ENCODE peak calls at places on chromosomes 2 and 18, in five cellular contexts. D is CD8-positive, alpha-beta memory T cell; E is A549; O is aorta; N is vagina. Y is an unnamed sample.

GRCh38 chr2:199979841-199980628 is 24.7 kb downstream of the MAIP1 start:
- DNase-seq in D (peak; percentile 64), E (peak; percentile 41), O (peak; percentile 87), N (no peak), Y (peak; percentile 65)

GRCh38 chr2:85838641-85839040 is 50.1 kb downstream of the ST3GAL5 start:
- DNase-seq in D (no peak), E (no peak), O (no peak), N (no peak), Y (no peak)

GRCh38 chr2:157971702-157972101 is 95.6 kb upstream of the ACVR1 start:
- DNase-seq in D (no peak), E (no peak), O (no peak), N (no peak), Y (no peak)

GRCh38 chr2:25570161-25570840 is 103.1 kb downstream of the DTNB start:
- DNase-seq in D (no peak), E (no peak), O (no peak), N (no peak), Y (no peak)

GRCh38 chr18:72692086-72692485 is 147.9 kb upstream of the CBLN2 start:
- DNase-seq in D (no peak), E (no peak), O (no peak), N (no peak), Y (no peak)

GRCh38 chr2:66170681-66171234 is 264.2 kb upstream of the MEIS1 start:
- DNase-seq in D (no peak), E (no peak), O (no peak), N (no peak), Y (no peak)

GRCh38 chr18:7857562-7857961 is 290.4 kb downstream of the PTPRM start:
- DNase-seq in D (no peak), E (no peak), O (no peak), N (no peak), Y (no peak)

GRCh38 chr2:57407742-57408343 is 638.8 kb upstream of the VRK2 start:
- DNase-seq in D (no peak), E (no peak), O (no peak), N (no peak), Y (no peak)

GRCh38 chr18:26460449-26461091 is 87.8 kb downstream of the KCTD1 start:
- DNase-seq in D (no peak), E (no peak), O (no peak), N (no peak), Y (no peak)

GRCh38 chr2:224772494-224772893 is 56.3 kb upstream of the CCDC195 start:
- DNase-seq in D (no peak), E (no peak), O (no peak), N (no peak), Y (no peak)

GRCh38 chr2:144508162-144508765 is 11.7 kb downstream of the ZEB2 start:
- DNase-seq in D (no peak), E (no peak), O (no peak), N (no peak), Y (peak; percentile 45)

GRCh38 chr2:8076453-8077284 is 605.2 kb upstream of the ID2 start:
- DNase-seq in D (no peak), E (no peak), O (no peak), N (no peak), Y (no peak)

GRCh38 chr2:17757321-17757720 is 3.4 kb downstream of the GEN1 start:
- DNase-seq in D (no peak), E (no peak), O (no peak), N (no peak), Y (peak; percentile 27)

DNA sequence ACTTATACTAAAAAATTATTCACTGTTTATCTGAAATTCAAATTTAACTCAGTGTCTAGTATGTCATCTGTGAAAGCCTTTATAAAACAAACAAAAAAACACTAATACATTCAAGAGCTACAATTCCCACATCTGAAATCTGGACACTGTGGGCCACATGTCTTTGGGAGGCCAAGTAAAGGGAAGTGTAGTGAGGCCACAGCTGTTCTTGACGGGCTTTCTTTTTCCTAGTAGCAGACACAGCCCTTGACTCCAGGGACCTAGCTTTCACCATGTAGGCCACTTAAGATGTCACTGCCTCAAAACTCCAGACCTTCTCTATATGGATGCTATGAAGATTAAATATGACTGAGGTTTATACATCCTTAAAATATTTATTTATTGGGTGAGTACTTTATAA is 91.1 kb downstream of the RBMS1 start:
- DNase-seq in D (no peak), E (no peak), O (no peak), N (no peak), Y (no peak)
- H3K4me1 ChIP-seq in D (peaks cover 83% of the 10 kb centered on the region), E (peaks cover 80% of the 10 kb centered on the region), O (peaks cover 8% of the 10 kb centered on the region), N (peaks cover 85% of the 10 kb centered on the region), Y (peaks cover 86% of the 10 kb centered on the region)

GRCh38 chr2:60875520-60875919 is 5.9 kb upstream of the REL start:
- DNase-seq in D (no peak), E (no peak), O (no peak), N (no peak), Y (no peak)

GRCh38 chr2:60868589-60869273 is 12.6 kb upstream of the REL start:
- DNase-seq in D (no peak), E (no peak), O (no peak), N (no peak), Y (no peak)

GRCh38 chr2:60867848-60868247 is 13.5 kb upstream of the REL start:
- DNase-seq in D (peak; percentile 44), E (no peak), O (peak; percentile 51), N (no peak), Y (no peak)

GRCh38 chr2:60873381-60873780 is 8.0 kb upstream of the REL start:
- DNase-seq in D (no peak), E (no peak), O (no peak), N (no peak), Y (no peak)

DNA sequence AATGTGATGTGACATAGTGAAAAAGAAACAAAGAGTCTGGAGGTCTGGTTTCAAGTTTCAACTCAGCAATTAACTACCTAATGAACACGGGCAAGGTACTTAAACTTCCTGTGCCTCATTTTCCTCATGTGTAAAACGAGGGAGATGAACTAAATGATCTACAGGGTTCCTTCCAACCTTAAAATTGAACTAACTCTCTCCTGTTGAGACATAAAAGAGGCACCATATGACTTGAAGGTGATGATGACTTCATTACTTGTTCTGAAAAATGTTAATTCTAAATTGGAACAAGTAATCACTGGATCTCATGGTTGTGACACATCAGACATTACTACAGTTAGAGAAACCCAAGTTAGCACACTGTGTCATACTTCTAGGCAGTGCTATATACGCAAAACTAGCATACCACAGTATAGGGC is 8.9 kb upstream of the REL start:
- DNase-seq in D (no peak), E (no peak), O (no peak), N (no peak), Y (no peak)
- H3K27ac ChIP-seq in D (no peak overlapping the region), E (no peak overlapping the region), O (no peak overlapping the region), N (no peak overlapping the region), Y (no peak overlapping the region)

GRCh38 chr2:37529830-37530452 is 141.5 kb downstream of the CDC42EP3 start:
- DNase-seq in D (no peak), E (no peak), O (no peak), N (no peak), Y (no peak)

GRCh38 chr2:37527362-37527761 is 144.1 kb downstream of the CDC42EP3 start:
- DNase-seq in D (no peak), E (no peak), O (no peak), N (no peak), Y (no peak)

GRCh38 chr2:37526323-37526722 is 145.1 kb downstream of the CDC42EP3 start:
- DNase-seq in D (no peak), E (no peak), O (no peak), N (no peak), Y (no peak)

GRCh38 chr2:37523861-37524362 is 147.5 kb downstream of the CDC42EP3 start:
- DNase-seq in D (no peak), E (no peak), O (peak; percentile 46), N (no peak), Y (no peak)

GRCh38 chr2:37526856-37527255 is 144.6 kb downstream of the CDC42EP3 start:
- DNase-seq in D (no peak), E (no peak), O (no peak), N (no peak), Y (no peak)
- H3K4me1 ChIP-seq in D (no peaks in the 10 kb centered on the region), E (no peaks in the 10 kb centered on the region), O (no peaks in the 10 kb centered on the region), N (peaks cover 8% of the 10 kb centered on the region), Y (no peaks in the 10 kb centered on the region)

DNA sequence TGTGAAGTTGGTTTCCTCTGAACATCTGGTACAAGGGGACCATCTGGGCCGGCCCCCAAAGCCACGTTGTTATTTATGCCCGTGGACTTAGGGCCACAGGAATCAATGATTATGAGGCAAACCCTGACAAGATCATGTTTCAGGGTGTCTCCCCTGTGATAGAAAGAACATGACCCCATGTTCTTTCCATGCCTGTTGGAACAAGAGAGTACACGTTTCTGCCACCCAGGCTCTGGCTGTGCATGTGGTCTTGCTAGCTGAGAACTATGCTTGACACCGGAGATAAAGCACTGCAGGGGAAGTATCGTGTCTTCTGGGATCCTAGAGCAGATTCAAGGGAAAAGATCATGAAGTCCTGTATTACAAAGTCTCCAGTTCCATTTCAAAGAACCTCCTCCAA is 64.2 kb downstream of the TMEM17 start:
- DNase-seq in D (no peak), E (no peak), O (no peak), N (no peak), Y (no peak)
- H3K27ac ChIP-seq in D (no peak overlapping the region), E (no peak overlapping the region), O (no peak overlapping the region), N (no peak overlapping the region), Y (no peak overlapping the region)

GRCh38 chr2:98488252-98488651 is 43.6 kb downstream of the INPP4A start:
- DNase-seq in D (no peak), E (no peak), O (no peak), N (no peak), Y (no peak)
- H3K4me1 ChIP-seq in D (peaks cover 77% of the 10 kb centered on the region), E (peaks cover 8% of the 10 kb centered on the region), O (no peaks in the 10 kb centered on the region), N (peaks cover 46% of the 10 kb centered on the region), Y (no peaks in the 10 kb centered on the region)

GRCh38 chr18:59721214-59721613 is 24.0 kb upstream of the CCBE1 start:
- DNase-seq in D (no peak), E (no peak), O (no peak), N (no peak), Y (no peak)

GRCh38 chr18:59719533-59720325 is 22.5 kb upstream of the CCBE1 start:
- DNase-seq in D (no peak), E (no peak), O (no peak), N (no peak), Y (no peak)

GRCh38 chr18:59715966-59716369 is 18.7 kb upstream of the CCBE1 start:
- DNase-seq in D (no peak), E (peak; percentile 40), O (no peak), N (no peak), Y (peak; percentile 68)

GRCh38 chr18:59717291-59717690 is 20.1 kb upstream of the CCBE1 start:
- DNase-seq in D (no peak), E (no peak), O (no peak), N (no peak), Y (no peak)

DNA sequence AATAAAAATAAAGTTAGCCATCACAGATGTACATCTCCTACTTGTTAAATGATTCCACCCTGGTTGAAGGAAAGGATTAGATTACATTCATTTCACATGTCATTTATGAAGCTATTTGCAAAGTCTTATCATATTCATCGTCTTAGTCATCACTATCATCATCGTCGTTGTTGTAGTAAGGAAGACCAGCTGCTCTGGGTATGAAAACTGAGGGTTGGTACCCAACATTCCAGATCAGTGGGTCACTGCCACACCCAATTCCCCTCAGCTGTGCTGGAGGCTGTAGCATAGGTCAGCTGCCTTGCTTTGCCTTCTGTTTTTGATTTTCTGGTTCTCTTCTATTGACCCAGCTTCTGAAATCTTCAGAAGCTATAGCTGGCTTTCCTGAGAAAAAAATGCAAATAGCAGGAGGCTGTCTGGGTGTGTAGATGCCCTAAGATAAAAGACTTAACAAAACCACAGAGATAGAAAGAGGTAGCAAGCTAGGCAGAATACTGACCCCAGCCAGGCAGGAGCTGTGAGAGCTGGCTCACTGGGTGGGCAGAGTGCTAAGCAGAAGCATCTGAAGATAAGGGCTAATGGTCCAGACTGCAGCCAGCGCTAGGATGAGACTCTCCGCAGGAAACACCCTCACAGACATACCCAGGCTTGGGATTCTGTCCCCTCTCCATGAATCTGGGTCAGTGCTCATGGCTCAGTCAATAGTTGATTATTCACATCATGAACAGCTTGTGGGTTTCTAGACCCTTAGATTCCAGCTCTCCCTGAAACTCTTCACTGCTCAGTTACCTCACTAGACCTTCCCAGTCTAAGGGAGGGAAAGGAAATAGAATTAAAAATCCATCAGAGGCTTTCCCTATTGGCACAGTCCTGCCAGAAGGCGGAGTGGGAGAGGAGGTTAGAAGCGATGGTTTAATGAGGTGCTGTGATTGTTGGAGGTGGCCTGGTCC is 21.2 kb upstream of the CCBE1 start:
- DNase-seq in D (no peak), E (peak; percentile 49), O (no peak), N (no peak), Y (peak; percentile 94)
- H3K27ac ChIP-seq in D (no peak overlapping the region), E (peak overlapping the region; percentile 86), O (no peak overlapping the region), N (no peak overlapping the region), Y (peak overlapping the region; percentile 77)